ENCODE peak calls at places on chromosomes 11 and 22, in four cellular contexts. C is WTC11, V is astrocyte of the cerebellum, E is MV-4-11. W is an unnamed sample.

GRCh38 chr11:19437760-19438159 is 197.0 kb upstream of the E2F8 start:
- DNase-seq in C (no peak), V (peak), E (no peak), W (no peak)

GRCh38 chr11:14612624-14613023 is 31.0 kb upstream of the PDE3B start:
- DNase-seq in C (no peak), V (no peak), E (peak), W (no peak)

GRCh38 chr22:23301591-23301990 is 121.3 kb downstream of the BCR start:
- DNase-seq in C (no peak), V (no peak), E (no peak), W (no peak)

GRCh38 chr11:71240865-71241691 is 11.3 kb downstream of the SHANK2 start:
- DNase-seq in C (peak), V (peak), E (peak), W (no peak)

GRCh38 chr11:65224939-65225283 is 36.9 kb upstream of the POLA2 start:
- DNase-seq in C (no peak), V (peak), E (peak), W (no peak)

GRCh38 chr11:77322506-77322905 is 21.0 kb upstream of the GDPD4 start:
- DNase-seq in C (no peak), V (peak), E (no peak), W (no peak)

GRCh38 chr11:11982461-11982860 is 26.0 kb downstream of the DKK3 start:
- DNase-seq in C (no peak), V (no peak), E (no peak), W (no peak)

GRCh38 chr22:17162731-17163130 is 3.7 kb upstream of the HDHD5 start:
- DNase-seq in C (no peak), V (no peak), E (no peak), W (no peak)